ENCODE peak calls at places on chromosome 20, in five cellular contexts. L, N, K, G and H are unnamed samples.

GRCh38 chr20:59824711-59825562 is 108.5 kb downstream of the SYCP2 start:
- DNase-seq in N (no peak), G (no peak), K (no peak), L (peak), H (no peak)

GRCh38 chr20:20343886-20344381 is 24.0 kb upstream of the INSM1 start:
- DNase-seq in N (no peak), L (no peak), G (no peak), K (no peak), H (no peak)

GRCh38 chr20:52899221-52899620 is 72.9 kb upstream of the TSHZ2 start:
- DNase-seq in N (no peak), L (no peak), G (no peak), K (no peak), H (no peak)

GRCh38 chr20:44928595-44928994 is 18.7 kb downstream of the PABPC1L start:
- DNase-seq in L (no peak), N (no peak), G (no peak), K (no peak), H (no peak)

GRCh38 chr20:3038454-3038853 is 5.0 kb upstream of the GNRH2 start:
- DNase-seq in N (no peak), G (no peak), K (no peak), L (no peak), H (no peak)

GRCh38 chr20:8545212-8545611 is 413.1 kb downstream of the PLCB1 start:
- DNase-seq in L (no peak), G (no peak), N (no peak), K (no peak), H (no peak)

GRCh38 chr20:25081730-25082497 is at the start of gene VSX1:
- DNase-seq in N (no peak), G (no peak), K (no peak), L (peak), H (no peak)

GRCh38 chr20:24985802-24986201 is 6.7 kb downstream of the APMAP start:
- DNase-seq in L (no peak), G (no peak), K (no peak), N (no peak), H (no peak)

GRCh38 chr20:62768234-62768814 is 27.9 kb upstream of the MRGBP start:
- DNase-seq in K (no peak), L (no peak), G (no peak), N (no peak), H (no peak)

GRCh38 chr20:4135385-4136077 is 120.2 kb upstream of the RNF24 start:
- DNase-seq in N (peak), L (no peak), G (peak), K (peak), H (peak)

GRCh38 chr20:10263385-10264165 is 44.9 kb downstream of the SNAP25 start:
- DNase-seq in G (peak), N (no peak), K (no peak), L (no peak), H (no peak)

GRCh38 chr20:62741191-62741676 is 32.6 kb downstream of the NTSR1 start:
- DNase-seq in L (no peak), N (no peak), G (no peak), K (no peak), H (peak)

GRCh38 chr20:53020834-53021233 is 48.7 kb downstream of the TSHZ2 start:
- DNase-seq in G (peak), L (no peak), K (no peak), N (no peak), H (no peak)

GRCh38 chr20:12047838-12048432 is 130.2 kb downstream of the BTBD3 start:
- DNase-seq in G (no peak), K (no peak), L (no peak), N (no peak), H (no peak)

GRCh38 chr20:22429175-22430153 is 154.9 kb downstream of the FOXA2 start:
- DNase-seq in G (peak), K (no peak), N (no peak), L (no peak), H (no peak)

GRCh38 chr20:53069121-53069520 is 97.0 kb downstream of the TSHZ2 start:
- DNase-seq in N (no peak), G (no peak), K (no peak), L (no peak), H (no peak)

GRCh38 chr20:39109933-39110818 is 148.0 kb downstream of the DHX35 start:
- DNase-seq in L (no peak), N (no peak), G (no peak), K (no peak), H (no peak)

GRCh38 chr20:50366270-50367103 is 143.7 kb upstream of the PTPN1 start:
- DNase-seq in G (peak), L (peak), K (no peak), N (no peak), H (no peak)

GRCh38 chr20:53656653-53657288 is 63.1 kb upstream of the ZNF217 start:
- DNase-seq in G (no peak), N (no peak), L (no peak), K (no peak), H (no peak)

GRCh38 chr20:21796059-21796458 is 90.6 kb downstream of the PAX1 start:
- DNase-seq in K (no peak), G (peak), L (no peak), N (no peak), H (no peak)

GRCh38 chr20:8903655-8904605 is 165.0 kb upstream of the PLCB4 start:
- DNase-seq in L (no peak), N (no peak), G (no peak), K (no peak), H (peak)

GRCh38 chr20:10898555-10898954 is 224.8 kb upstream of the JAG1 start:
- DNase-seq in G (no peak), K (no peak), L (no peak), N (no peak), H (no peak)

GRCh38 chr20:40274912-40275654 is 414.0 kb downstream of the MAFB start:
- DNase-seq in G (no peak), N (no peak), L (peak), K (no peak), H (no peak)

GRCh38 chr20:44651507-44652373 is at the start of gene ADA:
- DNase-seq in L (peak), N (no peak), K (no peak), G (peak), H (no peak)

GRCh38 chr20:12699374-12700228 is 309.2 kb upstream of the SPTLC3 start:
- DNase-seq in N (no peak), K (no peak), G (no peak), L (no peak), H (no peak)

GRCh38 chr20:53163486-53163885 is 191.3 kb downstream of the TSHZ2 start:
- DNase-seq in G (no peak), K (no peak), N (no peak), L (no peak), H (no peak)

GRCh38 chr20:41180599-41181333 is 43.4 kb downstream of the PLCG1 start:
- DNase-seq in L (no peak), K (no peak), G (peak), N (no peak), H (no peak)

GRCh38 chr20:46959081-46959692 is 64.5 kb downstream of the EYA2 start:
- DNase-seq in N (no peak), K (peak), G (peak), L (no peak), H (no peak)

GRCh38 chr20:32971703-32972161 is 32.5 kb downstream of the SUN5 start:
- DNase-seq in L (no peak), N (no peak), K (no peak), G (no peak), H (no peak)

DNA sequence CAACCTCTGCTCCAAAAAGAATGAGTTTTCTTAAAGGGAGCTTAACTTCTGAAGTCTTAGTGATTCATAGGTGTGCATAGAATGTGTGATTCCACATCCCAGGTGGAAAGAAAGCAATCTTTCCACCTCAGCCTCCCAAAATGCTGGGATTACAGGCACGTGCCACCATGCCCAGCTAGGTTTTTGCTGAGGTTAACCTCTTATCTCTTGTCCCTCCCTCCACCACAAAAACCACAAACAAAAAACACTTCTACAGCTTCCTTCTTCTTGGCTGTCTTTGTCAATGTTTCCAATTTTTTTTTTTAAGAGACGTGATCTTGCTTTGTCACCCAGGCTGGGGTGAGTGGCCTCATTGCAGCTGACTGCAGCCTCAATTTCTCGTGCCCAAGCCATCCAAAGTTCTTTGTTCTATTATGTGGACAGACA is 8.1 kb upstream of the CSE1L start:
- DNase-seq in L (no peak), K (no peak), N (no peak), G (no peak), H (no peak)
- TF ChIP-seq YY1 in L (no peak), K (no peak), N (no peak), G (no peak), H (no peak)

GRCh38 chr20:35617397-35618031 is 1.9 kb downstream of the SPAG4 start:
- DNase-seq in L (peak), G (peak), N (no peak), K (no peak), H (peak)
- H3K4me3 ChIP-seq in L (peak), G (peak), N (peak), K (peak), H (peak)

GRCh38 chr20:17835941-17836861 is 132.4 kb downstream of the SNX5 start:
- DNase-seq in G (no peak), K (no peak), N (no peak), L (no peak), H (no peak)
- TF ChIP-seq YY1 in G (no peak), K (no peak), N (no peak), L (no peak), H (no peak)

DNA sequence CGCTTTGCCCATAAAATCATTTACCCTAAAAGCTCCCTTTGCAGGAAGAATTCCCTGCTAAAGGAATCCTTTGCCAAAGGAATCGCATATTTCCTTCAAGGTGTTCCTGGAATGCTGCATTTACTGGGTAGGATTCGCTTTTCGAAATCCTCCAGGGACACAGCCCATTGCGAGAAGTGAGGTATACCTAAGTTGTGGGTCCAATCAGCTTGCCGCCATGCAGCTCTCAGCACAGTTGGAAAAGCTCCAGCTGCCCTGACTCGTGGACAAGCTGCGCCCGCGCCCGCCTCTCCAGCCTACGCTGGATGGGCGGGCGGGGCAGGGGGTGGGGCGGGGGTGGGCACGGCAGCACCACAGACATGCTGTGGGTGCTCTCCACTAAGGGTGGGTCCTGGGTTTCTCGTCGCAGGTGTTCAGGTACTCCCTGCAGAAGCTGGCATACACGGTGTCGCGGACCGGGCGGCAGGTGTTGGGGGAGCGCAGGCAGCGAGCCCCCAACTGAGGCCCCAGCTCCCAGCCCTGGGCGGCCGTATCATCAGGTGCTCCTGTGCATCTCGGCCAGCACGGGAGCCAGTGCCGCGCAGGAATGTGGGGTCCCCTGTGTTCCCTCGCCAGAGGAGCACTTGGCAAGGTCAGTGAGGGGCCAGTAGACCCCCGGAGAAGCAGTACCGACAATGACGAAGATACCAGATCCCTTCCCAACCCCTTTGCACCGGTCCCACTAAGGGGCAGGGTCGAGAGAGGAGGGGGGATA is 1.4 kb downstream of the NNAT start:
- DNase-seq in N (no peak), G (no peak), K (no peak), L (peak), H (no peak)
- H3K4me3 ChIP-seq in N (peak), G (no peak), K (no peak), L (no peak), H (no peak)

DNA sequence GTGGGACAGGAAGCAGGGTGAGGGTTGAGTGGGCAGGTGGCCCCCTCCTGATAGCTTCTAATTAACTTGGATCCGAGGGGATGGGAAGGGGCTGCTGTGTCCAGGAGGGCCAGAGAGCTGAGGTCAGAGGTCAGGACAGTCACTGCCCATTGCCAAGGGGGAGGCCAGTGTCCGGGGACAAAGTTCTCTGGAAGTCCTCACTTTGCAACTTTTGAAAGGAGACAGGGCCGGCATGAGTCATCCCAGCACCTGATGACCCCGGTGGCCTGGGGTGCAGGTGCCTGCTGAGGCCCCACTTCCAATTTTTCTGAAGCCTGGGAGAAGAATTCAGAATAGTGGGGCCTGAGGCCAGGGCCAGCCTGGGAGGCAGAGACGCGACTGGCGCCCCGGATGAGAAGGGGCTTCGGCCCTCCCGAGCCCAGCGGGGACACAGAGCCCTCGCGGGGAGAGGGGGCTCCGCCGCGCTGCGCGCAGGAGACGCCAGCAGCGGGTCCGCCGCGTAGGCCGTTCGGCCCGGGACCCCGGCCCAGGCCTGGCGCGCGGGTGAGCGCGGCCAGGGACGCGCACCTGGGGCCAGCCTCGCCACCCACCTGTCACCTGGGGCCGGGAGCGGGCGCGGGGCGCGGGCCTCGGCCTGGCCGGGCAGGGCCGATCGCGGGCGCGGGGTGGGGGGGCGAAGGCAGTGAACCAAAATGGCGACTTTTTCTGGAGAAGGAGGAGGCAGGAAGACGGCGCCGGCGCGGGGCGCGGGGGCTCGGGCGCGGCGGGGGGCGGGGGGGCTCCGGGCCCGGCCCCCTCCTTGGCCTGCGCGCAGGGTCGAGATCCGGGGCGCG is 586 bp downstream of the ZNF512B start:
- DNase-seq in L (peak), G (peak), K (no peak), N (no peak), H (no peak)
- TF ChIP-seq YY1 in L (no peak), G (peak), K (no peak), N (peak), H (no peak)

DNA sequence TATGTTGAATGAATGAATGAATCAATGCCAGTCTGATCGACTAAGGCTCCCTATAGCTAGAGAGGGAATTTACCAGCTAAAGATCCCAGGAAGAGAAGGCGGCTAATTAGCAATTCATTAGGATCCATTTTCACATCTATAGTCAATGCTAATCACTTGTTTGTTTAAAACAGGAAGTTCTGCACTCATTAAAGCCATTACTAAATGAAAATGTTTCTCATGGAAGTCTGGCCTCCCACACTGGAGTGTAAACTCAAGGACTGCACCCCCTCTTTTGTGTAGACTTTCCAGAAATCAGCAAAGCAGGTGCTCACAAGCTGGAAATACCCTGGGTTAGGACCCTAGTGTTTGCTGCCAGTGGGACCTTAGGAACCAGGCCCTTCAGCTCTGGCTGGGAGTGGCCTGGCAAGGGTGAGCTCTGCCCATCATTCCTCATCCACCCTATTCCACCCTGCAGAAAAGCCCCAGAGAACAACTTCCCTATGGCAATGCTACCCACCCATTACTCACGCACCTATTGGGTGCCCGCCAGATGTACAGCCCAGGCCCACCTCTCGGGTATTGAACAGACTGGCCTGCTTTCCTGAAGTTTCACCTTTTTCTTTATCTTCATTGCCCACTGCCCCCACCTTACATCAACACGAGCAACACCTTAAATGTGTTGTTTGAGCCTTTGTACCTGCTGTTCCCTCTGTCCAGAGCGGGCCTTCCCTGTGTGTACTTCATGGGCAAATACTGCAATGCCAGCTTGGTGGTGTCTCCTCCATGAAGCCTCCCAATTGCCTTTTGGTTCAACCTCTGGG is 60.8 kb downstream of the TTI1 start:
- DNase-seq in G (no peak), L (no peak), N (no peak), K (no peak), H (no peak)
- H3K4me3 ChIP-seq in G (no peak), L (no peak), N (no peak), K (no peak), H (no peak)